ENCODE peak calls at places on chromosomes 13 and 19, in nine cellular contexts. One of them, this sample, is unnamed.

GRCh38 chr19:18867751-18868150 is 28.2 kb downstream of the CERS1 start:
- DNase-seq in lower lobe of right lung: no peak
- DNase-seq in CD8-positive, alpha-beta T cell: no peak
- DNase-seq in T1000: no peak
- DNase-seq in AG04450: no peak
- DNase-seq in endothelial cell: no peak
- DNase-seq in H54: no peak
- DNase-seq in naive thymus-derived CD8-positive, alpha-beta T cell: no peak
- DNase-seq in activated naive CD4-positive, alpha-beta T cell: no peak
- DNase-seq in this sample: no peak

GRCh38 chr19:41563847-41564514 is 12.0 kb upstream of the CEACAM21 start:
- DNase-seq in lower lobe of right lung: no peak
- DNase-seq in CD8-positive, alpha-beta T cell: no peak
- DNase-seq in T1000: no peak
- DNase-seq in AG04450: no peak
- DNase-seq in endothelial cell: no peak
- DNase-seq in H54: peak; percentile 21
- DNase-seq in naive thymus-derived CD8-positive, alpha-beta T cell: peak; percentile 57
- DNase-seq in activated naive CD4-positive, alpha-beta T cell: no peak
- DNase-seq in this sample: no peak

GRCh38 chr19:29831041-29831548 is 19.3 kb downstream of the CCNE1 start:
- DNase-seq in lower lobe of right lung: no peak
- DNase-seq in CD8-positive, alpha-beta T cell: peak; percentile 51
- DNase-seq in T1000: no peak
- DNase-seq in AG04450: no peak
- DNase-seq in endothelial cell: no peak
- DNase-seq in H54: peak; percentile 76
- DNase-seq in naive thymus-derived CD8-positive, alpha-beta T cell: peak; percentile 43
- DNase-seq in activated naive CD4-positive, alpha-beta T cell: no peak
- DNase-seq in this sample: no peak

GRCh38 chr19:34468400-34468799 is 13.2 kb upstream of the WTIP start:
- DNase-seq in lower lobe of right lung: no peak
- DNase-seq in CD8-positive, alpha-beta T cell: no peak
- DNase-seq in T1000: no peak
- DNase-seq in AG04450: no peak
- DNase-seq in endothelial cell: no peak
- DNase-seq in H54: no peak
- DNase-seq in naive thymus-derived CD8-positive, alpha-beta T cell: no peak
- DNase-seq in activated naive CD4-positive, alpha-beta T cell: no peak
- DNase-seq in this sample: no peak

GRCh38 chr13:26943748-26944147 is 183.2 kb upstream of the GPR12 start:
- DNase-seq in lower lobe of right lung: no peak
- DNase-seq in CD8-positive, alpha-beta T cell: no peak
- DNase-seq in T1000: no peak
- DNase-seq in AG04450: no peak
- DNase-seq in endothelial cell: no peak
- DNase-seq in H54: no peak
- DNase-seq in naive thymus-derived CD8-positive, alpha-beta T cell: no peak
- DNase-seq in activated naive CD4-positive, alpha-beta T cell: no peak
- DNase-seq in this sample: no peak

GRCh38 chr13:109385161-109385560 is 401.2 kb downstream of the IRS2 start:
- DNase-seq in lower lobe of right lung: no peak
- DNase-seq in CD8-positive, alpha-beta T cell: no peak
- DNase-seq in T1000: peak; percentile 40
- DNase-seq in AG04450: no peak
- DNase-seq in endothelial cell: no peak
- DNase-seq in H54: peak; percentile 22
- DNase-seq in naive thymus-derived CD8-positive, alpha-beta T cell: no peak
- DNase-seq in activated naive CD4-positive, alpha-beta T cell: no peak
- DNase-seq in this sample: peak; percentile 63

GRCh38 chr19:37930416-37930815 is 23.4 kb downstream of the SIPA1L3 start:
- DNase-seq in lower lobe of right lung: peak; percentile 63
- DNase-seq in CD8-positive, alpha-beta T cell: no peak
- DNase-seq in T1000: no peak
- DNase-seq in AG04450: no peak
- DNase-seq in endothelial cell: no peak
- DNase-seq in H54: peak; percentile 35
- DNase-seq in naive thymus-derived CD8-positive, alpha-beta T cell: no peak
- DNase-seq in activated naive CD4-positive, alpha-beta T cell: no peak
- DNase-seq in this sample: no peak

GRCh38 chr19:35641515-35642151 is at the start of gene ETV2:
- DNase-seq in lower lobe of right lung: no peak
- DNase-seq in CD8-positive, alpha-beta T cell: peak; percentile 15
- DNase-seq in T1000: no peak
- DNase-seq in AG04450: no peak
- DNase-seq in endothelial cell: peak; percentile 68
- DNase-seq in H54: no peak
- DNase-seq in naive thymus-derived CD8-positive, alpha-beta T cell: peak; percentile 44
- DNase-seq in activated naive CD4-positive, alpha-beta T cell: no peak
- DNase-seq in this sample: no peak

GRCh38 chr13:76379341-76380105 is 506.7 kb downstream of the KCTD12 start:
- DNase-seq in lower lobe of right lung: no peak
- DNase-seq in CD8-positive, alpha-beta T cell: no peak
- DNase-seq in T1000: no peak
- DNase-seq in AG04450: no peak
- DNase-seq in endothelial cell: no peak
- DNase-seq in H54: no peak
- DNase-seq in naive thymus-derived CD8-positive, alpha-beta T cell: no peak
- DNase-seq in activated naive CD4-positive, alpha-beta T cell: no peak
- DNase-seq in this sample: no peak

GRCh38 chr13:31477961-31478360 is 261.4 kb upstream of the RXFP2 start:
- DNase-seq in lower lobe of right lung: no peak
- DNase-seq in CD8-positive, alpha-beta T cell: no peak
- DNase-seq in T1000: no peak
- DNase-seq in AG04450: no peak
- DNase-seq in endothelial cell: no peak
- DNase-seq in H54: no peak
- DNase-seq in naive thymus-derived CD8-positive, alpha-beta T cell: no peak
- DNase-seq in activated naive CD4-positive, alpha-beta T cell: no peak
- DNase-seq in this sample: peak; percentile 74

GRCh38 chr19:6459356-6460098 is at the start of gene SLC25A23:
- DNase-seq in lower lobe of right lung: peak; percentile 77
- DNase-seq in CD8-positive, alpha-beta T cell: peak; percentile 40
- DNase-seq in T1000: peak; percentile 44
- DNase-seq in AG04450: peak; percentile 36
- DNase-seq in endothelial cell: peak; percentile 77
- DNase-seq in H54: peak; percentile 72
- DNase-seq in naive thymus-derived CD8-positive, alpha-beta T cell: peak; percentile 54
- DNase-seq in activated naive CD4-positive, alpha-beta T cell: no peak
- DNase-seq in this sample: peak; percentile 3